ENCODE peak calls at places on chromosomes 12 and 14, in nine cellular contexts. Q is M059J; G is HuH-7.5; M is GM10248; N is AG09319; L is AG08396; Y is NCI-H1694; V is SW 1271; T is stimulated activated naive CD8-positive, alpha-beta T cell treated with anti-CD3 and anti-CD28 coated beads, Interleukin-15, Interleukin-2, amounts not matched to agents 100 U/mL and 50 U/mL, for 24 hours. O is an unnamed sample.
A peak's percentile ranks its signal among the peaks of the same experiment; 100 is the strongest.

GRCh38 chr12:51941011-51941561 is 10.4 kb upstream of the ACVR1B start:
- DNase-seq in G (no peak), L (peak; percentile 37), Y (peak; percentile 28), N (no peak), T (no peak), V (no peak), M (no peak), Q (no peak), O (no peak)

GRCh38 chr12:54159140-54159539 is 29.6 kb downstream of the SMUG1 start:
- DNase-seq in Y (peak; percentile 55), Q (no peak), G (peak; percentile 90), L (no peak), V (no peak), M (peak; percentile 75), T (peak; percentile 23), N (no peak), O (peak; percentile 60)

GRCh38 chr14:106506901-106507305 is 980.5 kb downstream of the TMEM121 start:
- DNase-seq in L (no peak), Q (no peak), N (no peak), G (no peak), M (no peak), Y (no peak), V (no peak), T (peak; percentile 33), O (no peak)

GRCh38 chr12:15823360-15824128 is 34.4 kb upstream of the EPS8 start:
- DNase-seq in Y (no peak), G (no peak), Q (no peak), V (no peak), T (no peak), L (no peak), M (no peak), N (no peak), O (peak; percentile 28)

GRCh38 chr12:75852143-75852542 is 179.4 kb downstream of the PHLDA1 start:
- DNase-seq in T (no peak), L (no peak), G (no peak), V (no peak), N (no peak), Q (peak; percentile 73), M (no peak), Y (peak; percentile 69), O (no peak)

GRCh38 chr12:29762637-29763300 is 21.0 kb downstream of the TMTC1 start:
- DNase-seq in T (no peak), V (no peak), M (no peak), L (no peak), N (no peak), Q (no peak), G (no peak), Y (peak; percentile 40), O (no peak)

GRCh38 chr12:46886541-46887041 is 60.8 kb upstream of the SLC38A4 start:
- DNase-seq in T (no peak), Q (peak; percentile 95), V (no peak), Y (no peak), G (no peak), M (no peak), L (no peak), N (no peak), O (no peak)

GRCh38 chr14:85060116-85060515 is 469.8 kb upstream of the FLRT2 start:
- DNase-seq in V (no peak), M (no peak), L (no peak), Y (no peak), G (no peak), N (no peak), T (no peak), Q (no peak), O (no peak)

GRCh38 chr12:124411291-124411878 is 116.5 kb downstream of the RFLNA start:
- DNase-seq in V (no peak), Q (peak; percentile 96), L (peak; percentile 89), T (no peak), M (no peak), N (peak; percentile 71), G (no peak), Y (no peak), O (no peak)

GRCh38 chr12:79063258-79063657 is 198.7 kb downstream of the SYT1 start:
- DNase-seq in M (no peak), Y (no peak), Q (no peak), T (no peak), V (no peak), L (no peak), G (no peak), N (no peak), O (no peak)

GRCh38 chr12:116529686-116530085 is 29.5 kb upstream of the MAP1LC3B2 start:
- DNase-seq in T (no peak), M (no peak), Q (no peak), N (no peak), G (no peak), L (no peak), V (no peak), Y (no peak), O (no peak)

GRCh38 chr12:65300679-65301349 is 22.3 kb downstream of the MSRB3 start:
- DNase-seq in M (no peak), V (no peak), G (no peak), N (no peak), Q (peak; percentile 33), L (no peak), T (no peak), Y (no peak), O (no peak)

GRCh38 chr14:24605435-24606190 is 3.9 kb downstream of the GZMH start:
- DNase-seq in G (peak; percentile 36), Y (no peak), Q (no peak), L (no peak), N (no peak), V (no peak), M (peak; percentile 77), T (peak; percentile 82), O (peak; percentile 13)

GRCh38 chr12:77007476-77007875 is 57.9 kb downstream of the E2F7 start:
- DNase-seq in M (no peak), G (no peak), V (no peak), L (no peak), N (peak; percentile 54), Y (no peak), T (no peak), Q (no peak), O (no peak)

GRCh38 chr12:132950844-132951535 is 5.1 kb downstream of the ZNF605 start:
- DNase-seq in T (no peak), L (no peak), M (no peak), V (no peak), N (no peak), Q (no peak), Y (no peak), G (no peak), O (no peak)

GRCh38 chr12:8553088-8553627 is 12.5 kb upstream of the CLEC4E start:
- DNase-seq in N (no peak), Y (no peak), Q (no peak), G (no peak), L (no peak), V (no peak), M (no peak), T (no peak), O (no peak)

GRCh38 chr12:130747867-130748740 is 32.0 kb upstream of the RIMBP2 start:
- DNase-seq in Y (peak; percentile 87), L (peak; percentile 74), V (no peak), N (peak; percentile 15), G (peak; percentile 59), Q (peak; percentile 50), M (peak; percentile 72), T (peak; percentile 83), O (peak; percentile 74)

GRCh38 chr12:54431911-54432814 is 13.1 kb upstream of the ITGA5 start:
- DNase-seq in G (no peak), L (peak; percentile 48), V (no peak), N (no peak), Y (no peak), T (peak; percentile 61), M (no peak), Q (peak; percentile 88), O (no peak)

GRCh38 chr14:29548948-29549370 is 378.7 kb downstream of the PRKD1 start:
- DNase-seq in L (peak; percentile 41), V (peak; percentile 22), M (peak; percentile 27), Q (peak; percentile 70), N (peak; percentile 38), T (no peak), Y (peak; percentile 88), G (peak; percentile 51), O (peak; percentile 8)

GRCh38 chr14:73729015-73729330 is 14.8 kb upstream of the PNMA1 start:
- DNase-seq in V (no peak), N (no peak), T (no peak), Y (no peak), M (no peak), Q (no peak), G (no peak), L (no peak), O (no peak)

GRCh38 chr14:51963164-51963733 is 26.1 kb upstream of the RTRAF start:
- DNase-seq in T (no peak), N (peak; percentile 25), Y (no peak), L (no peak), G (no peak), Q (no peak), M (no peak), V (no peak), O (no peak)

GRCh38 chr12:48442191-48442828 is 30.0 kb upstream of the ANP32D start:
- DNase-seq in N (no peak), Y (no peak), T (no peak), V (no peak), G (no peak), Q (no peak), L (no peak), M (no peak), O (no peak)